ENCODE peak calls at places on chromosomes 5 and 9, in ten cellular contexts. K is fibroblast of lung, S is Panc1, A is breast epithelium, Z is colonic mucosa, M is A549, E is IMR-90, L is upper lobe of right lung, C is A673, T is cardiac muscle cell. Y is an unnamed sample. For H3K4me1, the result is how much of the 10 kb centered on the place peaks cover.

GRCh38 chr5:154583545-154584168 is 105.6 kb upstream of the HAND1 start:
- DNase-seq in M (peak), T (no peak), E (no peak), C (peak), A (peak), S (no peak), K (no peak), Z (no peak), L (no peak), Y (no peak)

GRCh38 chr5:135393229-135393628 is 5.8 kb downstream of the MACROH2A1 start:
- DNase-seq in C (no peak), K (peak), T (no peak), A (no peak), E (no peak), M (no peak), Z (no peak), L (no peak), S (no peak), Y (no peak)

GRCh38 chr5:83632874-83633273 is 87.8 kb downstream of the HAPLN1 start:
- DNase-seq in K (peak), Z (no peak), S (no peak), T (peak), C (no peak), E (peak), M (peak), L (no peak), A (no peak), Y (no peak)

GRCh38 chr5:145495171-145495570 is 340.0 kb downstream of the PRELID2 start:
- DNase-seq in E (no peak), K (no peak), Z (no peak), A (no peak), T (no peak), S (no peak), M (no peak), L (no peak), C (no peak), Y (no peak)

GRCh38 chr5:139725073-139725830 is 70.4 kb upstream of the PSD2 start:
- DNase-seq in S (no peak), K (peak), A (no peak), Z (peak), T (peak), L (peak), M (no peak), E (peak), C (no peak), Y (no peak)

GRCh38 chr5:9437741-9438240 is 108.1 kb downstream of the SEMA5A start:
- DNase-seq in Z (no peak), C (no peak), S (no peak), A (no peak), T (no peak), K (peak), L (no peak), M (no peak), E (peak), Y (no peak)

GRCh38 chr5:74619308-74619707 is 21.2 kb downstream of the ENC1 start:
- DNase-seq in A (no peak), L (no peak), Z (peak), C (no peak), K (no peak), E (no peak), S (no peak), T (no peak), M (no peak), Y (no peak)

GRCh38 chr9:114958021-114958846 is 27.8 kb upstream of the TNFSF8 start:
- DNase-seq in C (no peak), S (no peak), T (no peak), E (no peak), M (no peak), L (peak), A (no peak), Z (peak), K (peak), Y (no peak)

GRCh38 chr5:43367909-43368648 is 44.1 kb downstream of the CCL28 start:
- DNase-seq in C (no peak), L (no peak), A (no peak), K (no peak), S (no peak), E (peak), Z (no peak), M (no peak), T (no peak), Y (no peak)

GRCh38 chr9:36862206-36863145 is 171.6 kb downstream of the PAX5 start:
- DNase-seq in L (no peak), C (peak), S (peak), T (peak), K (peak), Z (peak), A (no peak), M (peak), E (peak), Y (no peak)

GRCh38 chr5:9381464-9381863 is 164.4 kb downstream of the SEMA5A start:
- DNase-seq in L (no peak), Z (no peak), S (no peak), A (no peak), C (no peak), T (no peak), K (no peak), M (no peak), E (no peak), Y (no peak)

GRCh38 chr5:181052526-181052927 is 12.5 kb downstream of the BTNL9 start:
- DNase-seq in L (peak), A (no peak), Z (no peak), T (no peak), C (peak), S (no peak), E (no peak), M (peak), K (peak), Y (no peak)

GRCh38 chr9:78515108-78515507 is 218.2 kb downstream of the PSAT1 start:
- DNase-seq in A (no peak), M (no peak), L (no peak), E (no peak), Z (no peak), K (no peak), T (no peak), S (no peak), C (no peak), Y (no peak)

GRCh38 chr5:167790462-167791260 is 500.8 kb upstream of the WWC1 start:
- DNase-seq in C (no peak), K (no peak), A (no peak), Z (no peak), L (no peak), S (no peak), M (no peak), E (peak), T (no peak), Y (no peak)

GRCh38 chr5:131968396-131968954 is 23.0 kb upstream of the MEIKIN start:
- DNase-seq in Z (no peak), S (no peak), A (no peak), E (no peak), L (no peak), T (no peak), M (no peak), K (no peak), C (no peak), Y (no peak)

GRCh38 chr9:5994486-5994885 is 20.9 kb downstream of the RANBP6 start:
- DNase-seq in C (no peak), K (no peak), T (no peak), A (no peak), S (no peak), Z (no peak), E (no peak), L (no peak), M (no peak), Y (no peak)

GRCh38 chr5:77426670-77427069 is 65.4 kb downstream of the WDR41 start:
- DNase-seq in Z (no peak), S (peak), A (no peak), M (peak), C (no peak), K (peak), L (no peak), T (no peak), E (peak), Y (no peak)

GRCh38 chr5:83376461-83376860 is 95.1 kb upstream of the VCAN start:
- DNase-seq in A (no peak), S (no peak), C (no peak), K (no peak), M (no peak), E (no peak), Z (no peak), L (no peak), T (no peak), Y (no peak)

GRCh38 chr9:117412841-117413240 is 2.0 kb downstream of the ASTN2 start:
- DNase-seq in Z (no peak), S (no peak), K (no peak), M (no peak), T (no peak), L (no peak), A (no peak), E (no peak), C (no peak), Y (no peak)

GRCh38 chr9:21506910-21507795 is 25.0 kb upstream of the IFNE start:
- DNase-seq in C (peak), T (no peak), S (no peak), K (peak), Z (no peak), M (peak), L (no peak), A (no peak), E (peak), Y (no peak)

GRCh38 chr5:35230043-35230611 is at the start of gene PRLR:
- DNase-seq in A (peak), M (peak), Z (peak), E (peak), T (peak), K (peak), C (peak), L (peak), S (no peak), Y (no peak)

GRCh38 chr5:126914813-126915436 is 115.4 kb downstream of the MARCHF3 start:
- DNase-seq in L (no peak), S (no peak), Z (no peak), C (no peak), A (no peak), T (peak), E (no peak), K (no peak), M (no peak), Y (no peak)

GRCh38 chr5:34772691-34773090 is 66.3 kb upstream of the TTC23L start:
- DNase-seq in M (no peak), L (no peak), T (no peak), S (no peak), K (no peak), Z (no peak), E (no peak), C (no peak), A (no peak), Y (no peak)

GRCh38 chr5:134370306-134370870 is 981 bp upstream of the UBE2B start:
- DNase-seq in A (no peak), E (no peak), S (no peak), Z (no peak), M (no peak), K (no peak), L (no peak), C (no peak), T (no peak), Y (no peak)

GRCh38 chr5:6759401-6759800 is 46.2 kb downstream of the TENT4A start:
- DNase-seq in C (no peak), S (no peak), A (no peak), M (peak), Z (no peak), L (no peak), T (peak), K (no peak), E (no peak), Y (no peak)

GRCh38 chr5:13831236-13831810 is 113.2 kb downstream of the DNAH5 start:
- DNase-seq in A (no peak), Z (no peak), M (no peak), T (no peak), E (peak), C (no peak), K (no peak), L (no peak), S (no peak), Y (no peak)

GRCh38 chr5:125411163-125412050 is 665.0 kb upstream of the ZNF608 start:
- DNase-seq in T (peak), C (peak), S (no peak), M (no peak), A (no peak), L (no peak), E (peak), K (peak), Z (peak), Y (no peak)

GRCh38 chr5:76820491-76820890 is 1.7 kb downstream of the F2RL1 start:
- DNase-seq in L (no peak), C (no peak), E (no peak), A (no peak), T (no peak), K (peak), S (no peak), Z (no peak), M (no peak), Y (no peak)

GRCh38 chr9:38057416-38058195 is 11.4 kb downstream of the SHB start:
- DNase-seq in S (no peak), C (peak), K (no peak), Z (no peak), A (no peak), M (no peak), T (no peak), L (no peak), E (no peak), Y (no peak)

GRCh38 chr9:124741681-124742080 is 29.4 kb downstream of the NR6A1 start:
- DNase-seq in A (no peak), M (no peak), K (no peak), S (no peak), C (no peak), L (no peak), T (no peak), Z (no peak), E (no peak), Y (no peak)

GRCh38 chr5:67233075-67233474 is 36.5 kb upstream of the CD180 start:
- DNase-seq in C (peak), A (no peak), M (no peak), S (no peak), L (no peak), T (no peak), Z (peak), E (peak), K (peak), Y (no peak)

GRCh38 chr5:19270153-19270552 is 717.8 kb downstream of the CDH18 start:
- DNase-seq in A (no peak), T (no peak), M (no peak), L (no peak), S (no peak), Z (no peak), K (no peak), E (no peak), C (no peak), Y (no peak)

GRCh38 chr5:143714629-143715028 is 97.3 kb upstream of the HMHB1 start:
- DNase-seq in S (no peak), Z (no peak), T (no peak), K (no peak), L (peak), E (peak), A (no peak), M (peak), C (no peak), Y (no peak)

GRCh38 chr5:147854331-147854730 is 22.9 kb upstream of the SPINK1 start:
- DNase-seq in K (no peak), T (no peak), M (no peak), Z (no peak), C (no peak), A (no peak), E (no peak), S (no peak), L (no peak), Y (no peak)

GRCh38 chr9:76984476-76984875 is 35.0 kb upstream of the FOXB2 start:
- DNase-seq in K (no peak), L (no peak), E (no peak), A (no peak), M (no peak), S (no peak), T (no peak), Z (no peak), C (no peak), Y (no peak)

GRCh38 chr5:42870882-42871418 is 59.3 kb upstream of the SELENOP start:
- DNase-seq in E (no peak), L (no peak), C (no peak), S (no peak), A (no peak), Z (peak), M (peak), K (no peak), T (no peak), Y (no peak)

DNA sequence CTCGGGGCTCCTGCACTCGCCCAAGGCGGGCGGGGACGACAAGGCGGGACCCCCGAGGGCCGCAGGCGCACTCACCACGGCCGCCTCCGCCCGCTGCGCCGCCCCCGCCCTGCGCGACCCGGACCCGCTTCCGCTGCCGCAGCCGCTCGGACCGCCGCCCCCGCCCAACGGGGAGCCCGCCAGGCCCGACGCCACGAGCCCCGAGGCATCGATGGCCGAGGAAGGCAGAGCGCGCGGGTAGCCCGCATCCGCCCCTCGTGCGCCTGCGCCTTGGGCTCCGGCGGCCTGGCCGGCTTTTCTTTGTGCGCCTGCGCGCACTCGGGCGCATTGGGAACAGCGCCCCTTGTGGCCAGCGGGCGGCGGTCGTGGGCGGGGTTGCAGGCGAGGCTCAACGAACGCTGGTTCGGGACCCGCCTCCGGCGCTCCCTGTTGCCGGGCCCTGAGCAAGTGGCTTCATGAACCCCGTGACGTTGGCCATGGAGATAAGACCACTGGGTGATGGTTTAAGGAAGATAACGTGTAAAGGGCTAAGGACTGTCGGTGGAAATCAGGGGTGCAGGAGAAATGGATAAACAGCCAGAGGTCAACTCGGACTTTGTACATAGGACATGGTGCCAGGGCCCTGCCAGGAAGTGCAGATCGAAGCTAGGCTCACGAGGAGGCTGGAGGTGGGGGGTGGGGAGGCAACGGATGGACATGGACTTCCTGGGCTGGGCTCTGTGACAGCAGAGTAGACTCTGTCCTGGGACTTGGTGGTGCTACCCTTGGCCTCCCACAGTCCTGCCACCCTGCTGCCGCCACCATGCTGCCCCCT is at the start of the genes C8G and FBXW5:
- DNase-seq in C (peak), T (peak), L (peak), E (peak), S (peak), Z (peak), M (peak), A (peak), K (peak), Y (peak)
- H3K4me1 ChIP-seq in C (under half), T (under half), L (under half), E (under half), S (under half), Z (under half), M (under half), A (under half), K (under half), Y (under half)

GRCh38 chr9:127575875-127576778 is 36.0 kb upstream of the STXBP1 start:
- DNase-seq in E (no peak), C (no peak), A (no peak), M (peak), L (no peak), K (no peak), T (no peak), S (no peak), Z (peak), Y (no peak)
- H3K4me1 ChIP-seq in E (under half), C (under half), A (under half), M (half or more), L (half or more), K (under half), T (under half), S (under half), Z (under half), Y (half or more)

GRCh38 chr5:923473-923873 is 30.8 kb downstream of the TRIP13 start:
- DNase-seq in T (peak), A (peak), L (peak), K (peak), M (peak), Z (peak), S (peak), E (peak), C (peak), Y (no peak)

GRCh38 chr5:929596-929995 is 36.9 kb downstream of the TRIP13 start:
- DNase-seq in S (no peak), M (no peak), T (no peak), A (no peak), K (no peak), C (no peak), Z (no peak), E (no peak), L (no peak), Y (no peak)

GRCh38 chr5:927172-928015 is 34.7 kb downstream of the TRIP13 start:
- DNase-seq in T (no peak), M (no peak), A (no peak), K (no peak), E (no peak), S (no peak), Z (no peak), L (no peak), C (no peak), Y (no peak)

GRCh38 chr5:922745-923472 is 30.2 kb downstream of the TRIP13 start:
- DNase-seq in L (no peak), E (no peak), M (no peak), K (no peak), T (no peak), C (no peak), Z (no peak), S (no peak), A (no peak), Y (no peak)

DNA sequence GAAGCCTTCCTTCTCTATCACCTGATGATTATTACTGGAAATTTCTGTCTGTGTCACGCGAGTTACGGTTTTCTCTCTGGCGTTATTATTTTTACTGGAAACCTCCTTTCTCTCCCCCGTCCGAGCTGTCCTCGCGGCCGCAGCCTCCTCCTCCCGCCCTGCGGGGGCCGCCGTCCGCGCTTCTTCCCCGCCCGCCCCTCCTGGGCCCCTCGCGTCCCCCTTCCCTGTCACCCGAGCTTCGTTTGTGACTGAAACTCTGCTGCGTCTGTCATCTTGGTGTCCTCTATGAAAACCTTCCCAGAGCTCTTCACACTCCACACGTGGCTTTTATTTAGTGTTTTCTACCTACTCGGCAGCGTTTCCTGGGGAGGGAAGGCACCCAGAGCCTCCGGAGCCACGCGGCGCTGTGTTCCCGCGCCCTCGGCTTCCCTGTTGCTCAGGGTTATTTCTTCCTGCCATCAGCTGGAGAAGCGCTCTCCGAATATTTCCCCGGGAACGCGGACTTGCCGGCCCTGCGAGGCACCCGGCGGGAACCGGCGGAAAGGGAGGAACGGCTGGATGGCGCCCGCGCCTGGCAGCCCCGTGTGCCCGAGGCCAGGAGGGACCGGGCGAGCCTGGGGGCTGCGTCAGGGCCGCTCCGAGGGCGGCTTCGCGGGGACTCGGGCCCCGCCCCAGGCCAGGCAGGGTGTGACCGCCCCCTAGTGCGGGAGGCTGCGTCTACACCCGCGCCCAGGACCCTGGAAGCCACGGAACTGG is 33.9 kb downstream of the TRIP13 start:
- DNase-seq in T (peak), L (no peak), S (no peak), E (no peak), C (peak), A (no peak), M (no peak), Z (no peak), K (peak), Y (no peak)
- H3K4me1 ChIP-seq in T (under half), L (under half), S (under half), E (under half), C (under half), A (under half), M (under half), Z (under half), K (under half), Y (under half)

DNA sequence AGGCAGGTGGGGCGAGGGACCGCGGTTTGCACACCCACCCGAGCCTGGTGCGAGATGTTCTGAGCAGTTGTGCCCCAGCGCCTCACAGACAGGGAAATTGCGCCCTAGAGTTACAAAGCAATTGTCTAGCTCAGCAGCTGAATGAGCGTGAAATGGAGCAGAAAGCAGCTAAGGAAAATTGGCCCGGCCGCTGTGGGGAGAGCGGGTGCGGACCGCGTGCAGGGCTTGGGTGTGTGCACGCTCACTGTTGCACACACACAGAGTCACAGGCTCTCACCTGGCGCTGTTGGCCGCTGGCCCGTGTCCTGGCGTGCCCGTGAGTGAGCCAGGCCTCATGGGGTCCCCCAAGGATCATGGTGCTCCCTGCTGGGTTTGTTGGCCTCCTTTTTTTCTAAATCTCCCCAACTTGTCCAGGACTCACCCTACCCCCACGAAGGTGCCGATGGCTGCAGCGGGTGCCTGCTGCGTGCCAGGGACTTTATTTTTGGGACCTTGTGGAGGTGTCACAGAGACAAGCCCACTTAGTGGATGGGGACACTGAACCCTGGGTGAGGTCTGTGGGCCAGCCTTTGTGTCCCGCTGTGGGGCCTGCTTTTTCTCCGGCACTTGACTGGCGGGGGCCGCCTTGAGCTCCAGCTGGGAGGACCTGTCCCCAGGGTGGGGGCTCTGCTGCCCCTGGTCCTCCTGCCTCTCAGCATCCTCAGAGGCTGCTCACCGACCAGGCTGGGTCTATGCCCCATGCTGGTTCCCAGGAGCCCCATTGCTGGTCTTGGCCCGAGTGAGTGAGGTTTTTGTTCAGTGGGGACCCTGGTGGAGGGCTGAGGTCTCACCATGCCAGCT is 5.2 kb downstream of the RXRA start:
- DNase-seq in L (no peak), T (no peak), Z (no peak), E (no peak), C (no peak), S (no peak), K (no peak), M (no peak), A (no peak), Y (no peak)
- H3K4me1 ChIP-seq in L (half or more), T (under half), Z (half or more), E (half or more), C (under half), S (under half), K (under half), M (under half), A (under half), Y (half or more)